ENCODE peak calls at places on chromosome 16, in six cellular contexts. Q, D, H, E, K and B are unnamed samples.

GRCh38 chr16:69111216-69111615 is 5.8 kb downstream of the HAS3 start:
- DNase-seq in Q (no peak), D (no peak), H (no peak), E (no peak), K (no peak), B (no peak)

GRCh38 chr16:57862698-57863433 is 60.6 kb upstream of the KIFC3 start:
- DNase-seq in Q (no peak), D (peak; percentile 48), H (no peak), E (no peak), K (no peak), B (no peak)

GRCh38 chr16:77961811-77962210 is 60.5 kb upstream of the CLEC3A start:
- DNase-seq in Q (no peak), D (no peak), H (peak; percentile 79), E (no peak), K (no peak), B (no peak)

GRCh38 chr16:1158456-1159324 is 5.8 kb downstream of the CACNA1H start:
- DNase-seq in Q (peak; percentile 39), D (no peak), H (peak; percentile 38), E (no peak), K (peak; percentile 93), B (no peak)

GRCh38 chr16:78284957-78285434 is 185.5 kb downstream of the WWOX start:
- DNase-seq in Q (no peak), D (no peak), H (no peak), E (no peak), K (no peak), B (no peak)

GRCh38 chr16:74698220-74698619 is 2.4 kb downstream of the MLKL start:
- DNase-seq in Q (no peak), D (no peak), H (no peak), E (no peak), K (no peak), B (no peak)

GRCh38 chr16:81713796-81714195 is 65.3 kb upstream of the PLCG2 start:
- DNase-seq in Q (no peak), D (no peak), H (no peak), E (no peak), K (no peak), B (no peak)

GRCh38 chr16:50265260-50265659 is 1.1 kb upstream of the ADCY7 start:
- DNase-seq in Q (no peak), D (no peak), H (no peak), E (peak; percentile 80), K (peak; percentile 39), B (no peak)

GRCh38 chr16:31351937-31352315 is 3.0 kb upstream of the ITGAX start:
- DNase-seq in Q (no peak), D (no peak), H (no peak), E (peak; percentile 64), K (peak; percentile 75), B (no peak)

GRCh38 chr16:55120408-55120807 is 189.7 kb downstream of the IRX5 start:
- DNase-seq in Q (no peak), D (peak; percentile 47), H (no peak), E (peak; percentile 11), K (no peak), B (peak; percentile 42)
- TF ChIP-seq CTCF in Q (no peak), D (no peak), H (no peak), E (peak; percentile 6), K (no peak), B (no peak)

GRCh38 chr16:49183911-49184310 is 97.7 kb downstream of the CBLN1 start:
- DNase-seq in Q (no peak), D (peak; percentile 62), H (no peak), E (peak; percentile 8), K (no peak), B (peak; percentile 59)
- TF ChIP-seq CTCF in Q (no peak), D (no peak), H (no peak), E (no peak), K (no peak), B (peak; percentile 75)

GRCh38 chr16:46914556-46915201 is 30.5 kb downstream of the GPT2 start:
- DNase-seq in Q (no peak), D (no peak), H (no peak), E (no peak), K (no peak), B (no peak)
- TF ChIP-seq CTCF in Q (no peak), D (no peak), H (no peak), E (no peak), K (no peak), B (no peak)

GRCh38 chr16:67868290-67868689 is 4.6 kb upstream of the EDC4 start:
- DNase-seq in Q (no peak), D (no peak), H (no peak), E (no peak), K (no peak), B (no peak)

GRCh38 chr16:67862623-67863583 is 9.9 kb upstream of the EDC4 start:
- DNase-seq in Q (peak; percentile 95), D (peak; percentile 68), H (peak; percentile 68), E (no peak), K (peak; percentile 82), B (no peak)

GRCh38 chr16:67864594-67864993 is 8.3 kb upstream of the EDC4 start:
- DNase-seq in Q (no peak), D (no peak), H (no peak), E (no peak), K (no peak), B (no peak)

GRCh38 chr16:67861877-67862276 is 11.0 kb upstream of the EDC4 start:
- DNase-seq in Q (no peak), D (no peak), H (no peak), E (no peak), K (no peak), B (no peak)

GRCh38 chr16:67865318-67865717 is 7.5 kb upstream of the EDC4 start:
- DNase-seq in Q (peak; percentile 41), D (peak; percentile 31), H (no peak), E (peak; percentile 30), K (no peak), B (peak; percentile 34)
- TF ChIP-seq CTCF in Q (peak; percentile 25), D (peak; percentile 48), H (peak; percentile 47), E (peak; percentile 26), K (peak; percentile 11), B (no peak)

GRCh38 chr16:70561623-70562022 is 38.0 kb downstream of the SF3B3 start:
- DNase-seq in Q (peak; percentile 83), D (no peak), H (no peak), E (no peak), K (no peak), B (no peak)

GRCh38 chr16:70569752-70570151 is 46.1 kb downstream of the SF3B3 start:
- DNase-seq in Q (no peak), D (no peak), H (no peak), E (no peak), K (no peak), B (no peak)

GRCh38 chr16:70563571-70563970 is 40.0 kb downstream of the SF3B3 start:
- DNase-seq in Q (no peak), D (no peak), H (no peak), E (peak; percentile 17), K (no peak), B (no peak)

GRCh38 chr16:70568601-70569217 is 45.1 kb downstream of the SF3B3 start:
- DNase-seq in Q (no peak), D (no peak), H (peak; percentile 79), E (no peak), K (no peak), B (no peak)

DNA sequence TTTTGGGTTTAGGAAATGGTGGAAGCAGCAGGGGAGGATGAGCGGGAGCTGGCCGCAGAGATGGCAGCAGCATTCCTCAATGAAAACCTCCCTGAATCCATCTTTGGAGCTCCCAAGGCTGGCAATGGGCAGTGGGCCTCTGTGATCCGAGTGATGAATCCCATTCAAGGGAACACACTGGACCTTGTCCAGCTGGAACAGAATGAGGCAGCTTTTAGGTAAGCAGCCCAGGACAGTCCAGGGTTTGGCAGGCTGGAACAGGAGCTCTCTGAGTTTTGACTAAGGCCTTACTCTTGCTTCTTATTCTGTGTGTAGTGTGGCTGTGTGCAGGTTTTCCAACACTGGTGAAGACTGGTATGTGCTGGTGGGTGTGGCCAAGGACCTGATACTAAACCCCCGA is 41.4 kb downstream of the SF3B3 start:
- DNase-seq in Q (peak; percentile 35), D (no peak), H (no peak), E (no peak), K (peak; percentile 21), B (no peak)
- TF ChIP-seq CTCF in Q (no peak), D (no peak), H (no peak), E (no peak), K (no peak), B (no peak)

DNA sequence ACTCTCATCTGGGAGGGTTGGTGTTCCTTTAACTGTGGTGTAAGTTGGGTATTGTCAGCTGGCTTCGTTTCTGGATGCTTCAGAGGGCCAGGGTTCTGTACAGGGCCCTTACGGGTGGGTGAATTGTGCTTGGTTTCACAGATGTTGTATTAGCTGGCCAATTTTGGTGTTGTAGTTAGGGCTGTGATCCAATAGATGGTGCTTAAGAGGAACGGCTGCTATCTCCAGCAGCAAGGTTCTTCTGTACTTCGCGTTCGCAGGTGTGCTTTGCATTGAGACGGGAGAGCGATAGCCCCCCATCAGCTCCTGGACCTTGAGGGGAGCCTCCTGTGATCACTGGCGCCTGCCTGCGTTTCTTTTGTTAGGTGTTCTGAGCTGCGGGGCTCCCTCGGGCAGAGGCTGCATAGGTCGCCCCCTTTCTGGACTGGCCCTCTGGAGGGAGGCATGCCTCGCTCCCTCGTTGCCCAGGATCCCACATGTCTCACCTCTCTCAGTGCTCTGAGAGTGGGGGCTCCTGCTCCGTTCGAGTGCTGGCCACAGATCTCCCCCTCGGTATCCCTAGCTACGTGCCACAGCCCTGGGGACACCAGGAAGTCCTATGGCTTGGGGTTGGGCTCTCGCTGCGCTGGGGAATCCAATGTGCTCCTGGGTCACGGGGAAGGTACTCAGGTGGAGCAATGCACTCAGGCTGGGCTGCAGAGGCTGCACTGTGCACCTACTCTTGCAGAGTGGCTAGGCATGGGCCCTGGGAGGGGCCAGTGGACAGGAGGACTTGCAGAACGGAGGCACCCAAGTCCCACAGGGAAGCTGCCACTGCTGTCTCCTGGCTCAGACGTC is 844 bp upstream of the PRDM7 start:
- DNase-seq in Q (no peak), D (peak; percentile 0), H (peak; percentile 42), E (no peak), K (peak; percentile 79), B (no peak)
- TF ChIP-seq CTCF in Q (no peak), D (no peak), H (no peak), E (no peak), K (no peak), B (no peak)

DNA sequence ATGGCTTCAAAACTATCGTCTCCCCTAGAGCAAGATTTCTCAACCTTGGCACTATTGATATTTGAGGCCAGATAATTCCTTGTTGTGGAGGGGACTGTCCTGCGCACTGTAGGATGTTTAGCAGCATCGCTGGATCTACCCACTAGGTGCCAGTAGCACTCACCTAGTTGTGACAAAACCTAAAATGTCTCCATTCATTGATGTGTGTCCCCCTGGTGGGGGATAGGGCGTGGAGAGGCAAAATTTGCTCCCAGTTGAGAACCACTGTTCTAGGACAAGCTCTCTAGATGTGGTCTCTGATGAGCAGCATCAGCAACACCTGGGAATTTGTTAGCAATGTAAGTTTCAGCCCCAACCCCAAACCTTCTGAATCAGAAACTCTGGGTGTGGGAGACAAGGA is 259.0 kb downstream of the XYLT1 start:
- DNase-seq in Q (no peak), D (peak; percentile 38), H (no peak), E (peak; percentile 16), K (no peak), B (peak; percentile 59)
- TF ChIP-seq CTCF in Q (no peak), D (no peak), H (peak; percentile 3), E (peak; percentile 10), K (no peak), B (peak; percentile 60)